ENCODE peak calls at places on chromosome 16, in nine cellular contexts. H is A673, S is epithelial cell of esophagus, W is ovary, E is NB4, R is Caco-2, N is sigmoid colon, K is nephron progenitor cell, J is omental fat pad. A is an unnamed sample.

GRCh38 chr16:84754353-84754856 is 54.6 kb downstream of the USP10 start:
- DNase-seq in H (peak; percentile 92), S (peak; percentile 86), W (no peak), E (peak; percentile 96), R (peak; percentile 85), N (peak; percentile 85), K (peak; percentile 69), J (no peak), A (peak; percentile 86)

GRCh38 chr16:2364638-2365210 is 24.2 kb upstream of the ABCA3 start:
- DNase-seq in H (peak; percentile 14), S (no peak), W (no peak), E (no peak), R (no peak), N (no peak), K (no peak), J (no peak), A (peak; percentile 15)

GRCh38 chr16:75264531-75264998 is 13.1 kb upstream of the BCAR1 start:
- DNase-seq in H (no peak), S (no peak), W (no peak), E (no peak), R (no peak), N (peak; percentile 81), K (no peak), J (no peak), A (no peak)

GRCh38 chr16:81601601-81602251 is 157.1 kb downstream of the CMIP start:
- DNase-seq in H (no peak), S (peak; percentile 19), W (no peak), E (no peak), R (no peak), N (no peak), K (no peak), J (no peak), A (no peak)

GRCh38 chr16:89037261-89038152 is 56.1 kb upstream of the ACSF3 start:
- DNase-seq in H (peak; percentile 54), S (peak; percentile 32), W (no peak), E (peak; percentile 78), R (peak; percentile 82), N (no peak), K (peak; percentile 90), J (no peak), A (peak; percentile 10)

GRCh38 chr16:15856901-15857778 is at the start of gene MYH11:
- DNase-seq in H (no peak), S (peak; percentile 4), W (peak; percentile 49), E (peak; percentile 24), R (peak; percentile 7), N (peak; percentile 91), K (peak; percentile 47), J (no peak), A (no peak)

GRCh38 chr16:5296163-5296562 is 198.6 kb upstream of the EEF2KMT start:
- DNase-seq in H (no peak), S (no peak), W (no peak), E (no peak), R (no peak), N (no peak), K (no peak), J (no peak), A (no peak)

GRCh38 chr16:58417600-58417999 is 25.3 kb downstream of the GINS3 start:
- DNase-seq in H (no peak), S (no peak), W (no peak), E (no peak), R (no peak), N (no peak), K (no peak), J (no peak), A (no peak)

GRCh38 chr16:63745456-63745855 is 1376.4 kb downstream of the CDH11 start:
- DNase-seq in H (no peak), S (peak; percentile 17), W (no peak), E (no peak), R (no peak), N (no peak), K (no peak), J (no peak), A (no peak)

GRCh38 chr16:86343111-86343642 is 167.2 kb upstream of the FOXF1 start:
- DNase-seq in H (no peak), S (no peak), W (no peak), E (no peak), R (no peak), N (peak; percentile 97), K (no peak), J (no peak), A (peak; percentile 76)

GRCh38 chr16:19168173-19169080 is at the start of gene SYT17:
- DNase-seq in H (no peak), S (no peak), W (no peak), E (no peak), R (peak; percentile 41), N (no peak), K (peak; percentile 49), J (no peak), A (no peak)

GRCh38 chr16:73071131-73071940 is 23.4 kb upstream of the ZFHX3 start:
- DNase-seq in H (no peak), S (no peak), W (peak; percentile 59), E (no peak), R (peak; percentile 33), N (peak; percentile 87), K (peak; percentile 66), J (no peak), A (no peak)

GRCh38 chr16:46961373-46962353 is 11.8 kb downstream of the DNAJA2 start:
- DNase-seq in H (no peak), S (no peak), W (no peak), E (peak; percentile 64), R (no peak), N (no peak), K (no peak), J (no peak), A (peak; percentile 29)

GRCh38 chr16:29729116-29729521 is 16.7 kb downstream of the C16orf54 start:
- DNase-seq in H (peak; percentile 75), S (peak; percentile 54), W (no peak), E (peak; percentile 49), R (peak; percentile 49), N (no peak), K (peak; percentile 21), J (no peak), A (peak; percentile 47)

GRCh38 chr16:57627184-57627871 is 1.1 kb upstream of the ADGRG1 start:
- DNase-seq in H (no peak), S (peak; percentile 75), W (no peak), E (peak; percentile 35), R (peak; percentile 44), N (no peak), K (peak; percentile 50), J (no peak), A (peak; percentile 95)

GRCh38 chr16:9489823-9490467 is 398.5 kb downstream of the HAPSTR1 start:
- DNase-seq in H (peak; percentile 40), S (no peak), W (no peak), E (no peak), R (no peak), N (peak; percentile 93), K (peak; percentile 47), J (peak; percentile 31), A (no peak)

GRCh38 chr16:8963010-8963824 is 489 bp downstream of the USP7 start:
- DNase-seq in H (peak; percentile 33), S (peak; percentile 30), W (peak; percentile 28), E (peak; percentile 37), R (peak; percentile 24), N (no peak), K (peak; percentile 41), J (no peak), A (no peak)

GRCh38 chr16:1832831-1833454 is 5.9 kb downstream of the FAHD1 start:
- DNase-seq in H (no peak), S (peak; percentile 80), W (no peak), E (no peak), R (peak; percentile 19), N (no peak), K (no peak), J (no peak), A (no peak)

GRCh38 chr16:89918453-89919347 is at the start of gene MC1R:
- DNase-seq in H (peak; percentile 75), S (no peak), W (no peak), E (peak; percentile 90), R (peak; percentile 83), N (no peak), K (peak; percentile 58), J (no peak), A (no peak)

GRCh38 chr16:66908762-66909559 is 9.7 kb downstream of the CDH16 start:
- DNase-seq in H (no peak), S (no peak), W (no peak), E (no peak), R (no peak), N (no peak), K (no peak), J (no peak), A (no peak)

GRCh38 chr16:79093554-79093967 is 507.0 kb downstream of the MAF start:
- DNase-seq in H (no peak), S (no peak), W (no peak), E (peak; percentile 97), R (no peak), N (no peak), K (no peak), J (no peak), A (no peak)

GRCh38 chr16:11871193-11871592 is 19.9 kb upstream of the RSL1D1 start:
- DNase-seq in H (peak; percentile 44), S (no peak), W (no peak), E (peak; percentile 39), R (peak; percentile 37), N (no peak), K (peak; percentile 13), J (no peak), A (no peak)
- TF ChIP-seq CTCF in H (peak; percentile 21), S (no peak), W (no peak), E (no peak), R (peak; percentile 18), N (no peak), K (no peak), J (no peak), A (peak; percentile 40)

GRCh38 chr16:35431829-35432663 is 1972.6 kb downstream of the TP53TG3F start:
- DNase-seq in H (peak; percentile 1), S (peak; percentile 10), W (no peak), E (peak; percentile 61), R (peak; percentile 23), N (no peak), K (no peak), J (no peak), A (no peak)
- TF ChIP-seq CTCF in H (peak; percentile 49), S (peak; percentile 46), W (no peak), E (peak; percentile 98), R (peak; percentile 33), N (no peak), K (peak; percentile 9), J (no peak), A (peak; percentile 76)

DNA sequence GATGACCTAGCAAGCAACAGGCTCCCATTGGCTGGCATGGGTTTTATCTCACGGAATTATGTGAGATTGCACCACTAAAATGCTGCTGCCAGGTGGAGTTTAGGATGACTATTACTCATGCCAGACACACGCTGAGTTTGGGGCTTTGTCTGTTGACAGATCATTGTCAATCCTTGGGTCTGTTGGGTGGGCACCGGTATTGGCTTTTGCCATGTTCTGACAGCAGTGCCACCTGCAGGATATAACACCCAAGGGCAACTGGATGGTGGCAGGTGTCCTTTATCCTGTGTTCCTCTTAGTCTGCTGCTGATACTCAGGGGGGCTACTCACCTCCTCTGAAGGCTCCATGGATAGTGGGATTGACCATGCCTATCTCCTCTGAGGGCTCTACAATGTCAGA is 221.6 kb upstream of the DYNLRB2 start:
- DNase-seq in H (no peak), S (no peak), W (no peak), E (peak; percentile 8), R (peak; percentile 25), N (no peak), K (no peak), J (no peak), A (no peak)
- TF ChIP-seq CTCF in H (no peak), S (no peak), W (no peak), E (no peak), R (no peak), N (no peak), K (no peak), J (no peak), A (peak; percentile 58)

GRCh38 chr16:61653544-61653943 is 382.7 kb downstream of the CDH8 start:
- DNase-seq in H (no peak), S (no peak), W (no peak), E (no peak), R (no peak), N (no peak), K (no peak), J (no peak), A (no peak)

GRCh38 chr16:61654962-61655361 is 381.3 kb downstream of the CDH8 start:
- DNase-seq in H (no peak), S (no peak), W (no peak), E (no peak), R (no peak), N (no peak), K (no peak), J (no peak), A (no peak)
- TF ChIP-seq CTCF in H (peak; percentile 20), S (no peak), W (no peak), E (no peak), R (no peak), N (no peak), K (no peak), J (no peak), A (no peak)

A was measured in HFFc6.